ENCODE peak calls at places on chromosome 18, in five cellular contexts. M is tibial nerve, L is HFFc6, X is Peyer's patch, E is cardiac fibroblast. H is an unnamed sample.

GRCh38 chr18:31789409-31789808 is 28.7 kb upstream of the SLC25A52 start:
- DNase-seq in M (no peak), L (no peak), E (no peak), X (no peak), H (no peak)

GRCh38 chr18:80176334-80177080 is 67.4 kb downstream of the ADNP2 start:
- DNase-seq in L (peak), M (no peak), X (no peak), E (no peak), H (no peak)

GRCh38 chr18:24514439-24514838 is 54.0 kb downstream of the HRH4 start:
- DNase-seq in M (no peak), L (peak), X (no peak), E (peak), H (no peak)

GRCh38 chr18:77422974-77423373 is 173.3 kb downstream of the GALR1 start:
- DNase-seq in M (no peak), E (no peak), X (no peak), L (no peak), H (no peak)

GRCh38 chr18:57084331-57085298 is 62.3 kb upstream of the BOD1L2 start:
- DNase-seq in M (no peak), L (no peak), E (no peak), X (no peak), H (no peak)

GRCh38 chr18:77002496-77002895 is 130.1 kb downstream of the MBP start:
- DNase-seq in X (no peak), M (no peak), L (no peak), E (no peak), H (no peak)

GRCh38 chr18:2337552-2338141 is 233.7 kb downstream of the METTL4 start:
- DNase-seq in L (no peak), M (no peak), E (peak), X (peak), H (no peak)

GRCh38 chr18:76422121-76422520 is 72.9 kb downstream of the ZNF516 start:
- DNase-seq in M (no peak), L (no peak), E (no peak), X (no peak), H (no peak)

GRCh38 chr18:10928971-10929373 is 220.4 kb downstream of the PIEZO2 start:
- DNase-seq in L (peak), M (no peak), E (no peak), X (no peak), H (no peak)

GRCh38 chr18:8260319-8260718 is 348.9 kb upstream of the RAB12 start:
- DNase-seq in E (no peak), L (no peak), M (no peak), X (no peak), H (no peak)

GRCh38 chr18:58026395-58026794 is 17.6 kb upstream of the NEDD4L start:
- DNase-seq in L (no peak), X (no peak), E (no peak), M (no peak), H (no peak)

GRCh38 chr18:2884706-2885285 is 38.0 kb downstream of the EMILIN2 start:
- DNase-seq in X (no peak), E (no peak), L (no peak), M (no peak), H (no peak)

GRCh38 chr18:71398530-71398929 is 1109.7 kb downstream of the SOCS6 start:
- DNase-seq in E (peak), X (no peak), M (no peak), L (no peak), H (no peak)

GRCh38 chr18:73407506-73407905 is 539.7 kb upstream of the NETO1 start:
- DNase-seq in L (no peak), E (peak), M (no peak), X (no peak), H (no peak)
- TF ChIP-seq CTCF in L (no peak), E (no peak), M (no peak), X (no peak), H (no peak)

GRCh38 chr18:48649231-48649630 is 110.4 kb downstream of the CTIF start:
- DNase-seq in X (no peak), E (no peak), M (no peak), L (no peak), H (no peak)
- TF ChIP-seq CTCF in X (no peak), E (no peak), M (no peak), L (peak), H (no peak)

GRCh38 chr18:63741769-63742168 is 33.4 kb upstream of the SERPINB7 start:
- DNase-seq in E (peak), X (no peak), L (peak), M (no peak), H (no peak)
- TF ChIP-seq CTCF in E (peak), X (no peak), L (peak), M (no peak), H (no peak)

DNA sequence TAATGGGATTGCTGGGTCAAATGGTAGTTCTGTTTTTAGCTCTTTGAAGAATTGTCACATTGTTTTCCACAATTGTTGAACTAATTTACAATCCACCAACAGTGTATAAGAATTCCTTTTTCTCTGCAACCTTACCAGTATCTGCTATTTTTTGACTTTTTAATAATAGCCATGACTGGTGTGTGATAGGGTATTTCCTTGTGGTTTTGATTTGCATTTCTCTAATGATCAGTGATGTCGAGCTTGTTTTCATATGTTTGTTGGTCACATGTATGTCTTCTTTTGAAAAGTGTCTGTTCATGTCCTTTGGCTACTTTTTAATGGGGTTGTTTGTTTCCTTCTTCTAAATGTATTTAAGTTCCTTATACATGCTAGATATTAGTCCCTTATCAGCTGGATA is 322.3 kb downstream of the CDH2 start:
- DNase-seq in M (no peak), X (no peak), E (no peak), L (no peak), H (no peak)
- TF ChIP-seq CTCF in M (no peak), X (no peak), E (no peak), L (no peak), H (no peak)

GRCh38 chr18:45386256-45386655 is 229.0 kb upstream of the SLC14A2 start:
- DNase-seq in E (peak), L (no peak), M (no peak), X (no peak), H (no peak)
- TF ChIP-seq CTCF in E (peak), L (peak), M (no peak), X (peak), H (no peak)

GRCh38 chr18:36186461-36187137 is 698 bp upstream of the MOCOS start:
- DNase-seq in L (no peak), X (peak), E (peak), M (no peak), H (no peak)
- TF ChIP-seq CTCF in L (no peak), X (no peak), E (no peak), M (no peak), H (no peak)

DNA sequence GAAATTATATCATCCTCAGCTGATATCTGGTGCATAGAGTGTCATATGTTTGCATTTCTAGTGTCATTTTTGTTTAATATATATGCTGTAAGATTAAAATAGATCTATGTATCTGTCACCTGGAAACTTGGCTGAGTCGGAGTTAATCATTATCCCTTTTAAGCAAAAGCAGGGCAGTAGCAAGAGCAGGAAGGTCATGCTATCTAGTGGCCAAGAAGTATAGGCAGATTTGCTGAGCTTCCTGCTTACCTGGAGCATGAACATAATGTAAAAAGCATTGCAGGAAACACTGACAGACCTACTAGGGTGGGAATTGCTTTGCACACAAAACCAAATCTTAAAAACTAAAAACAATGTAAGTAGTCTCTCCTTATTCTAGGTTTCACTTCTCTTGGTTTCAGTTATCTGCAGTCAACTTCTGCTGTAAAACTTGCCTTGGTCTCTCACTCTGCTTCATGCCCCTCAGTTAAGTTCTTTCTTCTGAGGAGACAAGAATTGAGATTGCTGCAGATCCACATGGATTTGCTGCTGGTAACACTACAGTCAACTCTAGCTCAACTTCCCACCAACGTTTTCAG is 295.3 kb downstream of the CDH7 start:
- DNase-seq in X (no peak), L (no peak), E (no peak), M (no peak), H (no peak)
- TF ChIP-seq CTCF in X (peak), L (no peak), E (no peak), M (no peak), H (no peak)

GRCh38 chr18:48540329-48541025 is 1.6 kb downstream of the CTIF start:
- DNase-seq in X (peak), E (peak), L (peak), M (peak), H (peak)
- TF ChIP-seq CTCF in X (no peak), E (no peak), L (peak), M (peak), H (peak)

DNA sequence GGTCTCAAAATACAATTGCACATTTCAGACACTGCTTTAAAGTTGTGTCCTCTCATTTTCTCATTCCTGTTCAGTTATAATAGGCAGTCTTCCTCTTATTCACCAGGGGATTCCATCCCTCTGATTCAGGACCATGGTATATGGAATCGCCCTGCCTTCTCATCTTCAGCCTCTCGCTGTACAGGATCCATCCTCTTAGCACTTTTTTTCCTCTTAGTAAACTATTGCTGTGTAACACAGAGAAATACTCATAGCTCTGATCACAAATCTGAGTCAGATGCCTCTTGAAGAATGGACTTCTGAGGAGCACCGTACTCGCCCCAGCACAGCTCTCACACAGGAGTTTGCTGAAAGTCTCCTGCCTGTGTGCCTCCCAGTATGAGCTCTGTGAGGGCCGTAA is 11.3 kb downstream of the RMP24 start:
- DNase-seq in E (no peak), M (no peak), L (peak), X (no peak), H (no peak)
- TF ChIP-seq CTCF in E (no peak), M (no peak), L (no peak), X (no peak), H (no peak)